ENCODE peak calls at places on chromosomes 5 and 9, in four cellular contexts. One of them, this sample, is unnamed.

GRCh38 chr5:51960617-51961115 is 577.4 kb downstream of the ISL1 start:
- DNase-seq in spleen: no peak
- DNase-seq in uterus: no peak
- DNase-seq in transverse colon: no peak
- DNase-seq in this sample: no peak

GRCh38 chr5:11524188-11524587 is 380.1 kb downstream of the CTNND2 start:
- DNase-seq in transverse colon: no peak
- DNase-seq in uterus: no peak
- DNase-seq in spleen: no peak
- DNase-seq in this sample: peak; percentile 45

GRCh38 chr5:12413585-12413984 is 509.3 kb upstream of the CTNND2 start:
- DNase-seq in transverse colon: no peak
- DNase-seq in uterus: no peak
- DNase-seq in spleen: no peak
- DNase-seq in this sample: no peak

GRCh38 chr5:180381428-180381827 is 28.3 kb upstream of the GFPT2 start:
- DNase-seq in transverse colon: no peak
- DNase-seq in spleen: no peak
- DNase-seq in uterus: no peak
- DNase-seq in this sample: no peak

GRCh38 chr9:20315672-20316071 is 306.6 kb downstream of the MLLT3 start:
- DNase-seq in uterus: no peak
- DNase-seq in spleen: no peak
- DNase-seq in transverse colon: no peak
- DNase-seq in this sample: no peak

GRCh38 chr9:124350485-124351263 is 64.6 kb downstream of the PSMB7 start:
- DNase-seq in transverse colon: no peak
- DNase-seq in spleen: peak; percentile 44
- DNase-seq in uterus: no peak
- DNase-seq in this sample: peak; percentile 22

GRCh38 chr9:20355022-20355421 is 267.3 kb downstream of the MLLT3 start:
- DNase-seq in spleen: no peak
- DNase-seq in transverse colon: no peak
- DNase-seq in uterus: no peak
- DNase-seq in this sample: no peak

GRCh38 chr9:129307227-129307970 is 129.3 kb upstream of the IER5L start:
- DNase-seq in uterus: no peak
- DNase-seq in spleen: no peak
- DNase-seq in transverse colon: no peak
- DNase-seq in this sample: peak; percentile 8

DNA sequence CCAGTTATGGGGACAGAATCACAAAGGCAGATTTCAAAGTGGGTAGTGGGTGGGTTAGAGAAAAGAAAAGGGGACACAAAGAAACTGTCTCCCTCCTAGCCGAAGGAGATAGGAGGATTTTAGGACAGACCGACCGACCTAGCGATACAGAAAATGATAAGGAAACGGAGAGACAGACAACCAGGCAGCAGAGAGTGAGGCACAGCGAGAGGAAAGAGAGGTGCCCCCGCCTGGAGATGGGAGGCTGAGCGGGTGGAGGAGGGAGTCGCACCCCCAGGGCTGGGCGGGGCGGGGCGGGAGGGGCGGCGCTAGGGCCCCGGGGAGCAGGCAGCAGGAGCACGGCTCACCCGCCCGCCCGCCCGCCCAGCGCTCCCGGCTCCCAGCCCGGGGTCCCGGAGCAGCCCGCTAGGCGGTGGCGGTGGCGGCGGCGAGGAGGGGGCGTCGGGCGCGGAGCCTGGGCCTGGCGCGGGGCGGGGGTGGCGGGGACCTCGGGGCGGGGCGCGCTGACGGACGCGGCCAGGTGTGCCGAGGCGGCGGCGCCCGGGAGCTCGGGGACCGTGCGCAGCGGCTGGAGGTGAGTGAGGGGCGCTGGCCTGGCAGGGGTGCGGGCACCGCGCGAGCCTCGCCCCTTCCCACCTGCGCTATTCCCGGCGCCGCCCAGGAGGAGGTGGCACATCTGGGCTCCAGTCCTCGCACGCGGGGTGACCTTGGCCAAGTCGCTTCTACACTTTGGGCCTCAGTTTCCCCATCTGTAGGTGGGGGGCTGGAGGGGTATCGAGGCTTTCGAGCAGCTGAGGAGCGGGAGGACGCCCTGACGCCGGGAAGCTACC is 15.9 kb upstream of the SYNPO start:
- DNase-seq in uterus: no peak
- DNase-seq in transverse colon: peak; percentile 59
- DNase-seq in spleen: no peak
- DNase-seq in this sample: no peak
- TF ChIP-seq CTCF in uterus: no peak
- TF ChIP-seq CTCF in transverse colon: no peak
- TF ChIP-seq CTCF in spleen: no peak
- TF ChIP-seq CTCF in this sample: peak; percentile 3

DNA sequence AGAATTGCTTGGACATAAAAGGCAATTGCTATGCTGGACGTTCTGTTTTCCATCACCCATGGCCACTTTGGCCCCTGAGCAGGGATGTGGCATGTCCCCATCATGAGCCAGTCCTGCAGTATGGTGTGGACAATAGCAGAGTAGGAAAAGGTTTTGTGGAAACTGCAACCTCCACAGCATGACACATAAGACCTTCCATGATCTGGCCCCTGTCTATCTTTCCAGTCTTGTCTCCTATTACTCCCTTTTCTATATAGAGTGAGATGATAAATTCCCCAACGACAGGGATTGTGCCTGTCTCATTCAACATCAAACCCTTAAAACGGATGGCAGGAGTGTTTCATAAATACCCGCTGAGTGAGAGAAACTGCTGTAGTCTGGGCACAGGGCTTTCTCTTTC is 174.7 kb upstream of the PTCH1 start:
- DNase-seq in spleen: no peak
- DNase-seq in transverse colon: no peak
- DNase-seq in uterus: no peak
- DNase-seq in this sample: no peak
- H3K27me3 ChIP-seq in spleen: peaks cover 6% of the 10 kb centered on the region
- H3K27me3 ChIP-seq in transverse colon: no peaks in the 10 kb centered on the region
- H3K27me3 ChIP-seq in uterus: no peaks in the 10 kb centered on the region
- H3K27me3 ChIP-seq in this sample: no peaks in the 10 kb centered on the region

DNA sequence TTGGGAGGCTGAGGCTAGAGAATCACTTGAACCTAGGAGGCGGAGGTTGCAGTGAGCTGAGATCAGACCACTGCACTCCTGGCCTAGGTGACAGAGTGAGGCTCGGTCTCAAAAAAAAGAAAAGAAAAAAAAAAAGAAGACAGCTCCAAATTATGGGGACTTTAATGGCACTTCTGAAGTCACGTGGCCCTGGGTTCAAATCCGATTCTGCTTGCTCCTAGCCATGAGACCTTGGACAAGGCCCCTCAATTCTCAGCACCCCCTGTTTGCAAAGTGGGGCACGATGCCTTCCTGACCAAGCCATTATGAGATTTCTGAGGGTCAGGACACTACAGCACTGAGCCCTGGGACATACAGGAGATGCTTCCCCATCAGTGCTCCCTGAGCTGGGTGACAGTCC is 1.1 kb upstream of the ENG start:
- DNase-seq in uterus: no peak
- DNase-seq in transverse colon: no peak
- DNase-seq in spleen: no peak
- DNase-seq in this sample: no peak
- H3K4me1 ChIP-seq in uterus: peaks cover 9% of the 10 kb centered on the region
- H3K4me1 ChIP-seq in transverse colon: peaks cover 28% of the 10 kb centered on the region
- H3K4me1 ChIP-seq in spleen: peaks cover 50% of the 10 kb centered on the region
- H3K4me1 ChIP-seq in this sample: peaks cover 9% of the 10 kb centered on the region

GRCh38 chr9:85260288-85260687 is 481.5 kb downstream of the AGTPBP1 start:
- DNase-seq in transverse colon: no peak
- DNase-seq in spleen: no peak
- DNase-seq in uterus: no peak
- DNase-seq in this sample: no peak

GRCh38 chr9:85263288-85263687 is 478.5 kb downstream of the AGTPBP1 start:
- DNase-seq in transverse colon: no peak
- DNase-seq in spleen: no peak
- DNase-seq in uterus: no peak
- DNase-seq in this sample: no peak

GRCh38 chr9:85258823-85259370 is 482.9 kb downstream of the AGTPBP1 start:
- DNase-seq in transverse colon: peak; percentile 57
- DNase-seq in spleen: no peak
- DNase-seq in uterus: no peak
- DNase-seq in this sample: peak; percentile 42

GRCh38 chr9:85262333-85262732 is 479.4 kb downstream of the AGTPBP1 start:
- DNase-seq in uterus: no peak
- DNase-seq in spleen: no peak
- DNase-seq in transverse colon: no peak
- DNase-seq in this sample: no peak

DNA sequence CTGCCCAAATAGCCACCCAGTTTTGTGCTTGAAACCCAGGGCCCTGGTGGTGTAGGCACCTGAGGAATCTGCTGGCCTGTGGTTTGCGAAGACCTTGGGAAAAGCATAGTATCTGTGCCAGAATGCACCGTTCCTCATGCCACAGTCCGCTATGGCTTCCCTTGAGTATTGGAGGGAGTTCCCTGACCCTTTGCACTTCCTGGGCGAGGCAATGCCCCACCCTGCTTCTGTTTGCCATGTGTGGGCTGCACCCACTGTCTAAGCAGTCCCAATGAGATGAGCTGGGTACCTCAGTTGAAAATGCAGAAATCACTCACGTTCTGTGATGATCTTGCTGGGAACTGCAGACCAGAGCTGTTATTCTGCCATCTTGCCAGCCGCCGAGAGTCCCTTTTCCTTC is 483.5 kb downstream of the AGTPBP1 start:
- DNase-seq in transverse colon: peak; percentile 66
- DNase-seq in spleen: no peak
- DNase-seq in uterus: no peak
- DNase-seq in this sample: no peak
- TF ChIP-seq CTCF in transverse colon: no peak
- TF ChIP-seq CTCF in spleen: no peak
- TF ChIP-seq CTCF in uterus: no peak
- TF ChIP-seq CTCF in this sample: no peak

This sample was measured in Caco-2.